ENCODE peak calls at places on chromosomes 5 and 9, in four cellular contexts. V is MM.1S, K is GM12865, P is epithelial cell of proximal tubule. J is an unnamed sample.
A peak's percentile ranks its signal among the peaks of the same experiment; 100 is the strongest.

GRCh38 chr9:126298319-126298801 is 28.3 kb upstream of the MVB12B start:
- DNase-seq in V (no peak), K (no peak), P (no peak), J (no peak)

GRCh38 chr9:112334319-112334828 is 955 bp upstream of the PTBP3 start:
- DNase-seq in V (peak; percentile 50), K (peak; percentile 74), P (no peak), J (no peak)

GRCh38 chr5:83099001-83099400 is 21.7 kb downstream of the XRCC4 start:
- DNase-seq in V (no peak), K (no peak), P (no peak), J (no peak)

GRCh38 chr5:95808686-95809413 is 13.7 kb downstream of the GLRX start:
- DNase-seq in V (peak; percentile 95), K (peak; percentile 98), P (no peak), J (no peak)

GRCh38 chr5:124634228-124634819 is 112.1 kb downstream of the ZNF608 start:
- DNase-seq in V (no peak), K (no peak), P (no peak), J (no peak)

GRCh38 chr9:110152704-110153374 is 55.1 kb downstream of the C9orf152 start:
- DNase-seq in V (peak; percentile 56), K (peak; percentile 68), P (no peak), J (no peak)

GRCh38 chr9:99105152-99106043 is 485 bp downstream of the TGFBR1 start:
- DNase-seq in V (peak; percentile 60), K (peak; percentile 81), P (no peak), J (no peak)

GRCh38 chr9:124295097-124295794 is 37.5 kb downstream of the NEK6 start:
- DNase-seq in V (no peak), K (peak; percentile 78), P (no peak), J (no peak)

GRCh38 chr5:68264024-68264956 is 48.7 kb downstream of the PIK3R1 start:
- DNase-seq in V (no peak), K (no peak), P (no peak), J (no peak)

GRCh38 chr9:92524881-92525280 is 10.9 kb downstream of the ECM2 start:
- DNase-seq in V (no peak), K (no peak), P (no peak), J (no peak)

GRCh38 chr9:38036359-38037084 is 32.5 kb downstream of the SHB start:
- DNase-seq in V (no peak), K (no peak), P (no peak), J (no peak)

GRCh38 chr5:152255411-152255810 is 149.7 kb downstream of the NMUR2 start:
- DNase-seq in V (no peak), K (no peak), P (no peak), J (no peak)

GRCh38 chr5:38710616-38711015 is 135.2 kb upstream of the OSMR start:
- DNase-seq in V (no peak), K (no peak), P (no peak), J (no peak)

GRCh38 chr5:131536211-131536826 is 98.7 kb downstream of the RAPGEF6 start:
- DNase-seq in V (peak; percentile 52), K (peak; percentile 60), P (no peak), J (no peak)

GRCh38 chr5:181221792-181222629 is 1.1 kb upstream of the TRIM41 start:
- DNase-seq in V (peak; percentile 92), K (peak; percentile 97), P (peak; percentile 61), J (peak; percentile 67)

GRCh38 chr5:85049020-85049419 is 664.3 kb upstream of the EDIL3 start:
- DNase-seq in V (peak; percentile 27), K (peak; percentile 1), P (no peak), J (peak; percentile 2)

GRCh38 chr9:126397056-126397455 is 70.4 kb downstream of the MVB12B start:
- DNase-seq in V (peak; percentile 98), K (peak; percentile 85), P (no peak), J (no peak)

GRCh38 chr9:114437401-114437893 is 49.7 kb upstream of the AKNA start:
- DNase-seq in V (no peak), K (no peak), P (no peak), J (no peak)

GRCh38 chr9:4620881-4621555 is 41.1 kb upstream of the PLPP6 start:
- DNase-seq in V (no peak), K (no peak), P (no peak), J (no peak)

GRCh38 chr5:177094224-177095087 is 7.7 kb downstream of the FGFR4 start:
- DNase-seq in V (no peak), K (no peak), P (no peak), J (no peak)

GRCh38 chr9:118401551-118401950 is 697.3 kb downstream of the TLR4 start:
- DNase-seq in V (no peak), K (no peak), P (no peak), J (no peak)

GRCh38 chr9:123073991-123074422 is 40.5 kb downstream of the GPR21 start:
- DNase-seq in V (no peak), K (no peak), P (no peak), J (no peak)

GRCh38 chr5:54829686-54830085 is 155.7 kb downstream of the ESM1 start:
- DNase-seq in V (no peak), K (no peak), P (no peak), J (no peak)

GRCh38 chr5:119420173-119420572 is 32.1 kb upstream of the HSD17B4 start:
- DNase-seq in V (no peak), K (no peak), P (no peak), J (no peak)

GRCh38 chr5:131630208-131630962 is 4.6 kb downstream of the RAPGEF6 start:
- DNase-seq in V (no peak), K (no peak), P (no peak), J (no peak)

GRCh38 chr5:149113669-149114068 is 27.6 kb upstream of the ABLIM3 start:
- DNase-seq in V (no peak), K (no peak), P (peak; percentile 87), J (no peak)

GRCh38 chr5:112373888-112374287 is 45.2 kb downstream of the EPB41L4A start:
- DNase-seq in V (no peak), K (no peak), P (no peak), J (no peak)

GRCh38 chr9:116279230-116279629 is 125.6 kb downstream of the PAPPA start:
- DNase-seq in V (no peak), K (no peak), P (no peak), J (no peak)

DNA sequence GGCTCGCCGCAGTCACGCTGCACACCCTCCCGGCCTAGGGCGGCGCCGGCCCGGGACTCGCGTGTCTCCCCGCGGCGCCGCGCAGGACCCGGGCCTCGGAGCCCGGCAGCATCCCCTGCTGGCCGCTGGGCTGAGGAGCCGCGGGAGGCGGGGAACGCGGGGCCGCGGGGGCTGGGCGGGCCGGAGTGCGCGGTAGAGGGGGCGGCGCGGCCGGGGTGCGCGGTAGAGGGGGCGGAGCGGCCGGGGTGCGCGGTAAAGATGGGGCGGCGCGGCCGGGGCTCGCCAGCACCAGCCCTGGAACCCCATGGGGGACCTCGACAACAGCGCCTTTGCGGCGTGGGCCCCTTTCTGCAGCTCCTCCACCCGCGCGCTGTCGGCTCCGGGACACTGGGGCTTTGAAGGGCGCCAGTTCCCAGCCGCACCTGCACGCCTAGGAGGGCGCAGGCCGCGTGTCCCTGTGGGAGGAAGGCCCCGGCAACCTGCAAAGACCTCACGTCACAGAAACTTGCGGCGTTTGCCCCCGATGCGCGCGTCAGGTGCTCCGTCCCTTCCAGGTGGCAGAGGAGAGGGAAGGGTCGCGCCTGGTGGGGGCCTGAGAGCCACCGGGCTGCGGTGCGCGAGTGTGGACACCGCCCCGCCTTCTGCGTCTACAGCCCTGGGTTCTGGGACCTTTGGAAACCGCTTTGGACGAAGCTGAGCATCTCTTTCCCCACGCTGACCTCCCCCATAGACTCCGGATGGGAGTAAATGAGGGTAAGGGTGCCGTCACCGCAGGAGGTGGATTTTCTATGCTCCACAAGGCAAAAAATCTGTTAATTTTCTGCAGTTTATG is 49.6 kb downstream of the NSUN2 start:
- DNase-seq in V (peak; percentile 60), K (no peak), P (no peak), J (no peak)
- H3K4me3 ChIP-seq in V (peak overlapping the region; percentile 61), K (no peak overlapping the region), P (peak overlapping the region; percentile 28), J (peak overlapping the region; percentile 18)

DNA sequence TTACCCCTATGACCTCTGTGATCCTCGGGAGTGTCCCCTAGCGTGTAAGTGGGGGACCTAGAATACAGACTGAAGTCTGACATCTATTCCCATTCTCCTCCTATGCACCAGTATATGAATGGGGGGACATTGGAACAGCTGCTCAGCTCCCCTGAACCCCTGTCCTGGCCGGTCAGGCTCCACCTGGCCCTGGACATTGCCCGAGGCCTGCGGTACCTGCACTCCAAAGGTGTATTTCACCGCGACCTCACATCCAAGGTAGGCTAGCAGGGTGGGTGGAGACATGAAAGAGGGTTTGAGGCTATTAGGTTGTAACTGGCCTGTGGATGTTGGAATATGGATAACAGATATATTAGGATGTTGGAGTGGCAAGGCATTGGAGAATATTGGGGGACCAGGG is 1.7 kb downstream of the TESK1 start:
- DNase-seq in V (no peak), K (no peak), P (no peak), J (no peak)
- H3K4me3 ChIP-seq in V (no peak overlapping the region), K (no peak overlapping the region), P (no peak overlapping the region), J (no peak overlapping the region)

GRCh38 chr9:134024393-134024792 is 888 bp upstream of the BRD3OS start:
- DNase-seq in V (no peak), K (no peak), P (no peak), J (no peak)
- H3K4me3 ChIP-seq in V (no peak overlapping the region), K (peak overlapping the region; percentile 7), P (peak overlapping the region; percentile 57), J (peak overlapping the region; percentile 10)

DNA sequence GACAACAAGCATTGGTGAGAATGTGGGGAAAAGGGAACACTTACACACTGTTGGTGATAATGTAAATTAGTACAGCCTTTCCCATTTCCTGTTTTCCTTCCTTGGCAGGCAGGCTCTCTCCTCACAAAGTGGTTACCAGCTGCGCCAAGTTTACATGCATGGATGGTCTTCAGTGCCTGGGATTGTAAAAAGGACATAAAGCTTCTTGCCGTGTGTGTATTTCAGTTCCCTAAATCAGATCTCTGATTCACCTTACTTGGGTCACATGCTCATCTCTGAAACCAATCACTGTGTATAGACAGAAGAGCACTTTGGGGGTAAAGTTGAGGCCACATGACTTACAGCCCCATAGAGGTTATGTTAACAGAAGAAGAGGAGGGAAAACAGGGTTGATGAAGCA is 92.8 kb downstream of the CAVIN4 start:
- DNase-seq in V (no peak), K (peak; percentile 4), P (peak; percentile 48), J (peak; percentile 25)
- H3K4me3 ChIP-seq in V (no peak overlapping the region), K (no peak overlapping the region), P (no peak overlapping the region), J (no peak overlapping the region)

GRCh38 chr9:121297414-121297813 is 29.5 kb downstream of the GSN start:
- DNase-seq in V (no peak), K (no peak), P (no peak), J (no peak)

GRCh38 chr9:121294181-121294743 is 26.3 kb downstream of the GSN start:
- DNase-seq in V (no peak), K (no peak), P (no peak), J (no peak)

GRCh38 chr9:121296213-121297127 is 28.5 kb downstream of the GSN start:
- DNase-seq in V (no peak), K (peak; percentile 26), P (no peak), J (no peak)

GRCh38 chr9:121294866-121295661 is 27.1 kb downstream of the GSN start:
- DNase-seq in V (no peak), K (no peak), P (no peak), J (no peak)

GRCh38 chr9:121295662-121296191 is 27.8 kb downstream of the GSN start:
- DNase-seq in V (no peak), K (no peak), P (no peak), J (no peak)
- H3K4me3 ChIP-seq in V (no peak overlapping the region), K (no peak overlapping the region), P (no peak overlapping the region), J (no peak overlapping the region)

GRCh38 chr5:93586948-93587918 is 4.2 kb downstream of the NR2F1 start:
- DNase-seq in V (no peak), K (no peak), P (no peak), J (no peak)
- H3K4me3 ChIP-seq in V (no peak overlapping the region), K (no peak overlapping the region), P (peak overlapping the region; percentile 68), J (peak overlapping the region; percentile 77)